ENCODE peak calls at places on chromosomes 6 and 20, in ten cellular contexts. K, L, E, N, I, Y, Q, B, S and D are unnamed samples.
A peak's percentile ranks its signal among the peaks of the same experiment; 100 is the strongest.

GRCh38 chr20:63857751-63858392 is 3.4 kb upstream of the ABHD16B start:
- DNase-seq in K (no peak), L (no peak), E (no peak), N (no peak), I (no peak), Y (no peak), Q (no peak), B (no peak), S (no peak), D (peak; percentile 43)

GRCh38 chr6:169700296-169700695 is 1.5 kb downstream of the WDR27 start:
- DNase-seq in K (no peak), L (no peak), E (no peak), N (no peak), I (no peak), Y (no peak), Q (no peak), B (no peak), S (no peak), D (no peak)

GRCh38 chr6:90350689-90351554 is 54.3 kb upstream of the BACH2 start:
- DNase-seq in K (no peak), L (no peak), E (no peak), N (no peak), I (no peak), Y (no peak), Q (peak; percentile 83), B (no peak), S (no peak), D (no peak)

GRCh38 chr20:40849456-40849855 is 160.4 kb upstream of the MAFB start:
- DNase-seq in K (no peak), L (no peak), E (no peak), N (no peak), I (no peak), Y (no peak), Q (no peak), B (no peak), S (no peak), D (no peak)

GRCh38 chr20:49186535-49187329 is 1.4 kb downstream of the STAU1 start:
- DNase-seq in K (peak; percentile 63), L (no peak), E (peak; percentile 30), N (no peak), I (peak; percentile 65), Y (no peak), Q (peak; percentile 53), B (no peak), S (peak; percentile 53), D (peak; percentile 68)

GRCh38 chr6:37618916-37619605 is 78.6 kb downstream of the MDGA1 start:
- DNase-seq in K (no peak), L (no peak), E (no peak), N (no peak), I (no peak), Y (no peak), Q (no peak), B (no peak), S (no peak), D (no peak)

GRCh38 chr20:25253606-25254275 is 5.9 kb downstream of the PYGB start:
- DNase-seq in K (no peak), L (no peak), E (no peak), N (no peak), I (no peak), Y (no peak), Q (no peak), B (no peak), S (no peak), D (no peak)

GRCh38 chr6:149864578-149865535 is 698 bp upstream of the LRP11 start:
- DNase-seq in K (peak; percentile 67), L (no peak), E (peak; percentile 25), N (no peak), I (peak; percentile 41), Y (no peak), Q (peak; percentile 63), B (no peak), S (no peak), D (peak; percentile 61)

GRCh38 chr6:42028234-42029061 is 21.9 kb upstream of the TAF8 start:
- DNase-seq in K (no peak), L (no peak), E (no peak), N (no peak), I (no peak), Y (no peak), Q (no peak), B (no peak), S (no peak), D (peak; percentile 92)

GRCh38 chr20:51366155-51366886 is 176.2 kb downstream of the NFATC2 start:
- DNase-seq in K (no peak), L (no peak), E (no peak), N (no peak), I (peak; percentile 39), Y (peak; percentile 99), Q (no peak), B (no peak), S (no peak), D (no peak)

GRCh38 chr6:42441059-42441471 is 10.7 kb downstream of the TRERF1 start:
- DNase-seq in K (no peak), L (no peak), E (no peak), N (no peak), I (no peak), Y (no peak), Q (no peak), B (no peak), S (no peak), D (no peak)

GRCh38 chr6:168851460-168852103 is 402.1 kb downstream of the THBS2 start:
- DNase-seq in K (no peak), L (no peak), E (no peak), N (no peak), I (no peak), Y (no peak), Q (no peak), B (no peak), S (no peak), D (no peak)

GRCh38 chr6:100726741-100727140 is 154.4 kb downstream of the ASCC3 start:
- DNase-seq in K (no peak), L (no peak), E (no peak), N (no peak), I (no peak), Y (no peak), Q (no peak), B (no peak), S (no peak), D (peak; percentile 39)

GRCh38 chr6:41939848-41940758 is 1.5 kb downstream of the CCND3 start:
- DNase-seq in K (no peak), L (no peak), E (no peak), N (peak; percentile 50), I (peak; percentile 27), Y (no peak), Q (no peak), B (no peak), S (peak; percentile 46), D (peak; percentile 84)

GRCh38 chr6:70164556-70164955 is 138.3 kb downstream of the COL9A1 start:
- DNase-seq in K (no peak), L (no peak), E (no peak), N (no peak), I (no peak), Y (no peak), Q (no peak), B (no peak), S (no peak), D (no peak)

GRCh38 chr20:5980720-5981119 is 30.3 kb downstream of the MCM8 start:
- DNase-seq in K (no peak), L (no peak), E (no peak), N (no peak), I (no peak), Y (no peak), Q (no peak), B (no peak), S (no peak), D (no peak)

GRCh38 chr20:25296094-25297093 is 48.5 kb downstream of the PYGB start:
- DNase-seq in K (peak; percentile 59), L (peak; percentile 67), E (no peak), N (peak; percentile 40), I (no peak), Y (no peak), Q (no peak), B (no peak), S (no peak), D (peak; percentile 13)

GRCh38 chr6:105109955-105110650 is 69.7 kb downstream of the POPDC3 start:
- DNase-seq in K (no peak), L (no peak), E (no peak), N (no peak), I (no peak), Y (no peak), Q (no peak), B (no peak), S (no peak), D (no peak)

GRCh38 chr20:51091564-51092195 is 68.8 kb upstream of the KCNG1 start:
- DNase-seq in K (no peak), L (no peak), E (no peak), N (no peak), I (no peak), Y (no peak), Q (no peak), B (no peak), S (no peak), D (no peak)

GRCh38 chr6:142838821-142839685 is 105.9 kb downstream of the HIVEP2 start:
- DNase-seq in K (no peak), L (no peak), E (no peak), N (no peak), I (no peak), Y (no peak), Q (no peak), B (no peak), S (no peak), D (no peak)

GRCh38 chr6:166815629-166816028 is 140.7 kb downstream of the RNASET2 start:
- DNase-seq in K (no peak), L (no peak), E (no peak), N (no peak), I (no peak), Y (no peak), Q (no peak), B (no peak), S (no peak), D (peak; percentile 60)

GRCh38 chr6:5950448-5950847 is 56.3 kb downstream of the NRN1 start:
- DNase-seq in K (peak; percentile 29), L (no peak), E (peak; percentile 61), N (peak; percentile 66), I (no peak), Y (no peak), Q (peak; percentile 19), B (no peak), S (no peak), D (peak; percentile 2)
- TF ChIP-seq CTCF in K (peak; percentile 52), L (peak; percentile 22), E (peak; percentile 79), N (peak; percentile 75), I (no peak), Y (peak; percentile 37), Q (peak; percentile 45), B (peak; percentile 10), S (no peak), D (peak; percentile 27)

GRCh38 chr20:58892126-58892931 is 39.8 kb downstream of the GNAS start:
- DNase-seq in K (peak; percentile 82), L (peak; percentile 86), E (peak; percentile 79), N (peak; percentile 73), I (peak; percentile 67), Y (no peak), Q (peak; percentile 87), B (peak; percentile 29), S (peak; percentile 70), D (peak; percentile 90)
- TF ChIP-seq CTCF in K (peak; percentile 29), L (no peak), E (no peak), N (no peak), I (no peak), Y (no peak), Q (no peak), B (no peak), S (no peak), D (peak; percentile 8)

GRCh38 chr6:157599191-157599590 is 218.2 kb downstream of the ZDHHC14 start:
- DNase-seq in K (no peak), L (no peak), E (no peak), N (no peak), I (no peak), Y (no peak), Q (peak; percentile 28), B (no peak), S (no peak), D (no peak)
- TF ChIP-seq CTCF in K (no peak), L (no peak), E (no peak), N (no peak), I (no peak), Y (no peak), Q (no peak), B (no peak), S (no peak), D (no peak)

GRCh38 chr6:154619183-154619582 is 108.7 kb upstream of the CNKSR3 start:
- DNase-seq in K (no peak), L (no peak), E (no peak), N (no peak), I (peak; percentile 58), Y (no peak), Q (no peak), B (no peak), S (no peak), D (no peak)
- TF ChIP-seq CTCF in K (no peak), L (no peak), E (no peak), N (no peak), I (no peak), Y (no peak), Q (no peak), B (no peak), S (no peak), D (no peak)